ENCODE peak calls at places on chromosomes 6 and 20, in four cellular contexts. J, L, D and K are unnamed samples.

GRCh38 chr6:69116658-69117057 is 481.6 kb downstream of the ADGRB3 start:
- DNase-seq in J (no peak), D (no peak), L (no peak), K (no peak)

GRCh38 chr6:40477246-40478126 is 109.7 kb downstream of the LRFN2 start:
- DNase-seq in J (peak; percentile 2), D (no peak), L (no peak), K (no peak)

GRCh38 chr20:47768016-47768953 is 17.0 kb downstream of the SULF2 start:
- DNase-seq in D (no peak), L (no peak), J (peak; percentile 69), K (no peak)

GRCh38 chr6:36130672-36131516 is 581 bp downstream of the MAPK13 start:
- DNase-seq in D (no peak), L (no peak), J (peak; percentile 75), K (no peak)

GRCh38 chr20:25496968-25497401 is 88.3 kb downstream of the NINL start:
- DNase-seq in J (no peak), D (no peak), L (no peak), K (no peak)

GRCh38 chr20:31559704-31560093 is 45.4 kb upstream of the ID1 start:
- DNase-seq in D (no peak), J (no peak), L (no peak), K (no peak)

GRCh38 chr6:25175216-25175615 is 104.0 kb upstream of the CARMIL1 start:
- DNase-seq in D (no peak), L (no peak), J (no peak), K (no peak)

GRCh38 chr6:28399370-28400121 is at the start of gene ZSCAN12:
- DNase-seq in L (peak; percentile 41), D (peak; percentile 72), J (peak; percentile 88), K (peak; percentile 88)

GRCh38 chr6:2244261-2245102 is 923 bp downstream of the GMDS start:
- DNase-seq in D (no peak), J (no peak), L (no peak), K (no peak)

GRCh38 chr20:13613917-13614316 is 24.8 kb downstream of the TASP1 start:
- DNase-seq in D (no peak), J (no peak), L (no peak), K (no peak)

GRCh38 chr20:62240015-62240685 is 1.8 kb downstream of the OSBPL2 start:
- DNase-seq in D (no peak), L (no peak), J (no peak), K (no peak)

GRCh38 chr6:18395851-18396187 is 8.7 kb downstream of the RNF144B start:
- DNase-seq in D (no peak), J (no peak), L (no peak), K (no peak)

GRCh38 chr6:166005401-166005845 is 162.2 kb downstream of the TBXT start:
- DNase-seq in D (no peak), J (no peak), L (no peak), K (peak; percentile 84)

GRCh38 chr20:19975436-19975799 is 41.7 kb upstream of the NAA20 start:
- DNase-seq in L (no peak), J (no peak), D (no peak), K (no peak)

GRCh38 chr20:53827996-53828672 is 234.5 kb upstream of the ZNF217 start:
- DNase-seq in L (peak; percentile 96), J (no peak), D (peak; percentile 88), K (no peak)

GRCh38 chr20:7010584-7010983 is 243.1 kb downstream of the BMP2 start:
- DNase-seq in D (no peak), L (no peak), J (no peak), K (no peak)

GRCh38 chr6:150177260-150178246 is 34.7 kb downstream of the PPP1R14C start:
- DNase-seq in L (no peak), J (no peak), D (no peak), K (no peak)

GRCh38 chr6:2478200-2478599 is 232.8 kb upstream of the GMDS start:
- DNase-seq in L (no peak), D (no peak), J (no peak), K (no peak)

GRCh38 chr20:1810926-1811620 is 84.1 kb upstream of the SIRPA start:
- DNase-seq in L (no peak), D (no peak), J (no peak), K (peak; percentile 71)

GRCh38 chr20:50467618-50468373 is 42.4 kb upstream of the PTPN1 start:
- DNase-seq in L (no peak), D (no peak), J (peak; percentile 52), K (no peak)

GRCh38 chr20:46348231-46348803 is 40.0 kb upstream of the CDH22 start:
- DNase-seq in J (no peak), L (no peak), D (no peak), K (no peak)

GRCh38 chr20:45028424-45029136 is 62.3 kb downstream of the STK4 start:
- DNase-seq in L (no peak), D (no peak), J (no peak), K (no peak)

GRCh38 chr20:51404297-51405060 is 138.0 kb downstream of the NFATC2 start:
- DNase-seq in D (no peak), L (no peak), J (peak; percentile 55), K (no peak)

GRCh38 chr6:128007658-128008057 is 106.8 kb upstream of the THEMIS start:
- DNase-seq in L (no peak), D (no peak), J (no peak), K (no peak)

GRCh38 chr6:80939936-80940335 is 812.5 kb downstream of the TENT5A start:
- DNase-seq in D (no peak), L (no peak), J (no peak), K (no peak)

GRCh38 chr6:18392346-18392877 is 5.3 kb downstream of the RNF144B start:
- DNase-seq in D (no peak), J (no peak), L (no peak), K (no peak)

GRCh38 chr6:117397536-117398227 is 28.1 kb downstream of the ROS1 start:
- DNase-seq in L (peak; percentile 52), D (no peak), J (no peak), K (no peak)

GRCh38 chr6:72422126-72422680 is 199.7 kb upstream of the KCNQ5 start:
- DNase-seq in D (no peak), L (peak; percentile 29), J (no peak), K (no peak)

GRCh38 chr20:49318430-49319203 is 40.8 kb upstream of the ZNFX1 start:
- DNase-seq in J (no peak), L (no peak), D (no peak), K (no peak)

GRCh38 chr6:5012531-5012930 is 8.7 kb upstream of the RPP40 start:
- DNase-seq in D (no peak), J (no peak), L (peak; percentile 70), K (no peak)

GRCh38 chr6:140566706-140567330 is 1192.4 kb upstream of the CITED2 start:
- DNase-seq in D (no peak), J (no peak), L (no peak), K (no peak)

GRCh38 chr6:168513766-168514165 is 72.8 kb downstream of the SMOC2 start:
- DNase-seq in D (no peak), J (no peak), L (no peak), K (no peak)

GRCh38 chr6:145699462-145699861 is 35.9 kb downstream of the EPM2A start:
- DNase-seq in D (peak; percentile 10), L (no peak), J (no peak), K (no peak)

GRCh38 chr6:145707397-145707796 is 27.9 kb downstream of the EPM2A start:
- DNase-seq in D (no peak), J (no peak), L (no peak), K (no peak)

GRCh38 chr6:145705561-145705960 is 29.8 kb downstream of the EPM2A start:
- DNase-seq in D (no peak), J (no peak), L (peak; percentile 14), K (no peak)

GRCh38 chr6:145704153-145704781 is 31.1 kb downstream of the EPM2A start:
- DNase-seq in L (no peak), J (no peak), D (no peak), K (no peak)
- TF ChIP-seq CTCF in L (peak; percentile 29), J (no peak), D (peak; percentile 55), K (peak; percentile 63)

GRCh38 chr6:139374357-139375238 is at the start of gene CITED2:
- DNase-seq in L (peak; percentile 94), J (peak; percentile 96), D (peak; percentile 95), K (peak; percentile 98)

GRCh38 chr6:139378226-139378625 is 3.8 kb upstream of the CITED2 start:
- DNase-seq in J (no peak), D (no peak), L (no peak), K (no peak)

GRCh38 chr6:139376054-139376355 is 1.6 kb upstream of the CITED2 start:
- DNase-seq in D (no peak), J (peak; percentile 58), L (no peak), K (no peak)

GRCh38 chr6:139375239-139376053 is 998 bp upstream of the CITED2 start:
- DNase-seq in D (peak; percentile 95), L (peak; percentile 99), J (peak; percentile 93), K (peak; percentile 95)

DNA sequence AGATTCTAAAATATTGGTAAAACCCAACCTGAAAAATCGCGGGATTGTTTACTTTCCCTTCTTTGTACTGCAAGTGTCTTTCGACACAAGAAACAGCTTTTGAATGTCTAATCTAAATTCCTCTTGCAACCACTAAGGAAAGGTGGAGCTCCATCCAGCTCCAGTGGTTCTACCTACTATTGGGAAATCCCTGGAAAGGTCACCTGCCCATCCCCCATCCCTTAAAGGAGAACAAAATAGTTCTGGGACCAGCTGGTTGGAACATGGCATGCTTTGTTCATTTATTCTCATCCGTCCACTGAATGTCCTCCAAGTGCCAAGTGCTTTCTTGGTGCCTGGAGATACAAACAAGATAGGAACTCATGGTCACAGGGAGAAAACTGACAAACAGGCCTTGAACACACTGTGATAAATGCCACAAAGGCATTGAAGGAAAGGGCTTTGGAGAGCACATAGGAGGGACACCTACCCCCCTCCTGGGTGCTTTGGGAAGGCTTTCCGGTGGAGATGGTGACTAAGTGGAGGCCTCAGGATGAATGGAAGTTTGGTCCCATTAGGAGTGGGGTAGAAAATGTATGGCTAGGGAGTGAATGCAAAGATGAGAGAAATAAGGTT is 2.3 kb upstream of the CITED2 start:
- DNase-seq in L (no peak), J (peak; percentile 79), D (no peak), K (no peak)
- TF ChIP-seq CTCF in L (peak; percentile 19), J (no peak), D (peak; percentile 16), K (peak; percentile 11)

DNA sequence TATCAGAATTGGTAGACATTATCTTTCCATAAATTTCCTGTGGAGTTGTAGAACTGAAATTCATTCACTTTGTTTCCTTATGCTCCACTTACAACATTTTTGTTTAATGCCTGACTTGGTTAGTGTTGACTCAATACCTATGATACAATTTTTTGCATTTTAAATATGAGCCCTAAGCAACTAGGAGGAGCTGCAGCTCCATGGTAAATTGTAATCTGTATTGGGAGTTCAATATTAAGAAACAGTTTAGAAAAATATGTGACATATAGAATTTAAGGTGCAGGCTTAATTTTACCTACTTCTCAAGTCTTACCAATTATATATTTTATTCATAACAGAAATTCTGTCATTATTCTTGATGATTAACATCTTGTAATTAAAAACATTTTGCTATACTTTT is 868.3 kb downstream of the EYS start:
- DNase-seq in J (no peak), L (no peak), D (no peak), K (no peak)
- TF ChIP-seq CTCF in J (no peak), L (no peak), D (peak; percentile 33), K (peak; percentile 37)

GRCh38 chr6:88843040-88843439 is 120.4 kb downstream of the RNGTT start:
- DNase-seq in L (peak; percentile 66), J (no peak), D (peak; percentile 44), K (no peak)

GRCh38 chr6:88840806-88841539 is 122.4 kb downstream of the RNGTT start:
- DNase-seq in D (no peak), L (no peak), J (no peak), K (no peak)

GRCh38 chr6:88840289-88840688 is 123.1 kb downstream of the RNGTT start:
- DNase-seq in L (no peak), J (no peak), D (no peak), K (no peak)

GRCh38 chr6:88839280-88839679 is 124.1 kb downstream of the RNGTT start:
- DNase-seq in L (no peak), J (no peak), D (no peak), K (no peak)

GRCh38 chr6:88842320-88842719 is 121.1 kb downstream of the RNGTT start:
- DNase-seq in D (no peak), L (no peak), J (no peak), K (no peak)
- TF ChIP-seq CTCF in D (no peak), L (no peak), J (no peak), K (no peak)